ENCODE peak calls at places on chromosomes 4 and X, in five cellular contexts. I is K562, L is WTC11, X is HCT116, Z is HEK293T. O is an unnamed sample.

GRCh38 chrX:56623316-56623715 is 59.9 kb downstream of the UBQLN2 start:
- DNase-seq in I (no peak), Z (no peak), X (no peak), L (no peak), O (no peak)

GRCh38 chr4:67680568-67681222 is 20.3 kb downstream of the UBA6 start:
- DNase-seq in L (no peak), I (no peak), Z (no peak), X (no peak), O (peak)

GRCh38 chrX:12446342-12447075 is 308.2 kb downstream of the FRMPD4 start:
- DNase-seq in X (no peak), Z (no peak), L (no peak), I (no peak), O (no peak)

GRCh38 chr4:105050896-105051295 is 95.8 kb upstream of the TET2 start:
- DNase-seq in Z (no peak), X (no peak), L (no peak), I (no peak), O (no peak)

GRCh38 chr4:113584407-113585150 is 177.0 kb downstream of the CAMK2D start:
- DNase-seq in I (peak), Z (peak), L (peak), X (peak), O (no peak)

GRCh38 chrX:12497832-12498591 is 293.2 kb upstream of the PRPS2 start:
- DNase-seq in I (peak), X (no peak), Z (peak), L (peak), O (no peak)

GRCh38 chrX:53281321-53281822 is at the start of gene IQSEC2:
- DNase-seq in X (peak), Z (peak), I (peak), L (peak), O (no peak)

GRCh38 chr4:150462743-150463142 is 119.2 kb upstream of the MAB21L2 start:
- DNase-seq in I (no peak), Z (no peak), X (no peak), L (no peak), O (peak)

GRCh38 chrX:10071451-10072163 is 85.2 kb upstream of the CLCN4 start:
- DNase-seq in L (no peak), Z (no peak), X (no peak), I (no peak), O (no peak)

GRCh38 chr4:40482985-40483647 is 146.5 kb downstream of the RBM47 start:
- DNase-seq in L (peak), X (no peak), I (no peak), Z (no peak), O (no peak)
- TF ChIP-seq SP1 in L (no peak), X (no peak), I (no peak), Z (no peak), O (no peak)

DNA sequence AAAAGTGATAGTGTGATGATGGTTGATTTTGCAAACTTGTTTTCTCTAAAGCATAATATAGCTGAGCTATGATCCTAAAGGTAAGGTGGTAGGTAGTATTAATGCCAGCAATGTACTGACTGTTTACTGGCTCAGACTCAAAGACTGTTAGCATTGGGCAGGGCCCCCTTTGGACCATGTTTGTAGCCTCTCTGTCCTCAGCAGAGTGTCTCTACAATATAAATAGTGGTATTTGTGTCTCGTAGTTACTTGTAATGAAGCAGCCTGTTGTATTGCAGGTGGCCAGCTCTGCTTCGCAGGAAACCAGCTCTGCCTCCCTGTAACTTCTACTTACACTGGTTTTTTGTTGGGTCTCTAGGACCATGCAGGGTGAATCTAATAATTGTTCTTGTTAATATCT is 70.5 kb downstream of the ARHGAP10 start:
- DNase-seq in I (no peak), X (no peak), Z (no peak), L (no peak), O (no peak)
- TF ChIP-seq SP1 in I (no peak), X (no peak), Z (no peak), L (no peak), O (no peak)

DNA sequence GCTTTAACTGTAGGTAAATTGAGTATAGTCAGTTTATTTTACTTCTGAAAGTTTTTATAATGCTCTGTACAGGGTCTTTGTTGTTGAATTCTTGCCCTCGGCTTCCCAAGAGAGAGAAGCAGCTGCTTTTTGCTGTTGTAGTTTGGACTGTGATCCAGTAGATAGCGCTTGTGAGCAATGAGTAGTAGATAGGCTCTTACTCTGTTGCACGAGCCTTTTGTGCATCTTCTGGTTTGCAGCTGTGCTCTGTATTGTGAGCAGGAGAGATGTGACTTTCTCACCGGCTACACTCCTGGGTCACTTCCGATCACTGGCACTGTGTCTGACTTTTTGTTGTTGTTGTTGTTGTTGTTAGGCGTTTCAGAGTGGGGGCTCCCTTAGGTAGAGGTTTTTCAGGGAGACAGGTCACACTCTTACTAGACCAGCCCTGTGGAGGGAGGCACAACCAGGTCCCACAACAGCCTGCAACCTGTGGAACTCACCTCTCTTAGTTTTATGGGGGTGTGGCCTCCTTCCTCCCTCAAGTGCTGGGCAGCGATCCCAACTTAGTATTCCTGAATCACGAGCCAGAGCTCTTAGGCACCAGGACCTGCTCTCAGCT is 822.1 kb upstream of the GALNTL6 start:
- DNase-seq in Z (peak), X (peak), I (no peak), L (peak), O (peak)
- TF ChIP-seq SP1 in Z (no peak), X (no peak), I (no peak), L (no peak), O (no peak)

GRCh38 chr4:154618708-154619315 is 6.4 kb upstream of the FGG start:
- DNase-seq in L (peak), X (peak), Z (peak), I (peak), O (peak)
- TF ChIP-seq SP1 in L (no peak), X (no peak), Z (no peak), I (no peak), O (no peak)

GRCh38 chrX:107445636-107446035 is 3.8 kb upstream of the FRMPD3 start:
- DNase-seq in X (no peak), L (no peak), Z (no peak), I (no peak), O (no peak)

GRCh38 chrX:107445146-107445545 is 4.3 kb upstream of the FRMPD3 start:
- DNase-seq in L (no peak), X (no peak), Z (no peak), I (no peak), O (no peak)

GRCh38 chrX:107440187-107440586 is 9.3 kb upstream of the FRMPD3 start:
- DNase-seq in Z (no peak), L (no peak), I (no peak), X (no peak), O (no peak)

GRCh38 chrX:107440692-107441091 is 8.8 kb upstream of the FRMPD3 start:
- DNase-seq in L (no peak), I (no peak), Z (no peak), X (no peak), O (no peak)

DNA sequence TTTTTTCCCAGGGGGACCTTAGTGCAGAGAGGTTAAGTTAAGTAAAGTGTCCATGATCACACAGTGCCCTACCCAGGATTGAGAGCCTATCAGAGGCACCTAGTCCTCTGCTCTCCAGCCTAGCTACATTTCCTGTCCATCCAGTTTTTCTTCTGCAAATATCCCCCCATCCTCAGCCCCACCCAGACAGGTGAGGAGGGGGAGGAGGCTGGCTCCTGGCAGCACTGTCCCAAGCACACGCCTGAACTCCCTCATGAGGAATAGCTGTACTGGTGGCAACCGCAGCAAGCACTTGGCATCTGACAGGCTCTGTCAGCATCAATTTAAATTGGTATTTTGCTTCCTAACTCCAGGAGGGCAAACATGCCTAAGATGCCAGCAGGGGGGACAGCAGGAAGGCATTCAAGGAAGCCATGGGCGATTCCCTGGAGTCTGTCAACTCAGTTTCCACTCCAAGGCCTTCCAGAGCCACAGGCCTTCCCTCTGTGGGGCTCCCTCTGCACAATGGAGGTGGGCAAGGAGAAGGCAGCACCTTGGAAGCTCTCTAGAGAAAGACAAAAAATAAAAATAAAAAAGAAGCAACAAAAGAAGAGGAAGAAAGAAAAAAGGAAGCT is 6.4 kb upstream of the FRMPD3 start:
- DNase-seq in L (no peak), Z (no peak), I (no peak), X (no peak), O (no peak)
- TF ChIP-seq SP1 in L (no peak), Z (no peak), I (no peak), X (no peak), O (no peak)

DNA sequence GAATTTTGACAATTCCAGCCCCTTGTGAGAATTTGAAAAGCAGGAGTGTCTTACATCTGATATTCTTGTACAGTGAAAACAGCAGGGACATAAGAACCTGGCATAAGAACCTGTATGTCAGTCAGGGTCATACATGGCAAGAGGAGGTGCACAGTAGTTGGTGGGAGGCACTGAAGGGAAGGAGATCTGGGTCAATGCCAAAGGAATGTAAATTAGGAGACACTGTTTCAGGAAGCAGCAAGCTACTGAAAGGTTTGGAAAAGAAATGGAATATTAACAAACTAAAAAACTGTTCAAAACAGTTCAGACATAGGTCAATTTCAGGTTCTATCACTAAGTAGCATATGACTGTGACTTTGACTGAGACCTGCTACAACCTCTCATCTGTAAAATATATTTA is 25.0 kb upstream of the SPP1 start:
- DNase-seq in L (no peak), I (no peak), X (no peak), Z (no peak), O (no peak)
- TF ChIP-seq SP1 in L (no peak), I (no peak), X (no peak), Z (no peak), O (no peak)

GRCh38 chr4:163679189-163679588 is 184.7 kb downstream of the TMA16 start:
- DNase-seq in L (no peak), X (no peak), Z (peak), I (no peak), O (peak)

GRCh38 chr4:163680390-163681098 is 186.1 kb downstream of the TMA16 start:
- DNase-seq in Z (no peak), L (no peak), I (no peak), X (no peak), O (no peak)

GRCh38 chr4:163681208-163681821 is 186.8 kb downstream of the TMA16 start:
- DNase-seq in I (peak), Z (peak), L (no peak), X (peak), O (peak)
- TF ChIP-seq SP1 in I (no peak), Z (no peak), L (no peak), X (no peak), O (no peak)

GRCh38 chr4:189146994-189147929 is 793.4 kb upstream of the FRG1 start:
- DNase-seq in I (no peak), Z (no peak), L (no peak), X (no peak), O (no peak)

GRCh38 chr4:189143255-189143654 is 797.4 kb upstream of the FRG1 start:
- DNase-seq in Z (no peak), X (peak), I (no peak), L (no peak), O (no peak)
- TF ChIP-seq SP1 in Z (no peak), X (peak), I (no peak), L (no peak), O (no peak)

GRCh38 chr4:142845293-142846070 is 619 bp downstream of the INPP4B start:
- DNase-seq in Z (no peak), X (no peak), L (peak), I (no peak), O (no peak)
- TF ChIP-seq SP1 in Z (no peak), X (no peak), L (no peak), I (no peak), O (no peak)

O was measured in HepG2.